ENCODE peak calls at places on chromosomes 6 and 20, in four cellular contexts. E is ovary, D is A549, V is uterus. U is an unnamed sample.

GRCh38 chr6:41325446-41326066 is 9.9 kb upstream of the NCR2 start:
- DNase-seq in E (no peak), D (no peak), V (no peak), U (no peak)

GRCh38 chr6:34598725-34599124 is 42.6 kb upstream of the SPDEF start:
- DNase-seq in E (no peak), D (no peak), V (no peak), U (no peak)

GRCh38 chr6:129852257-129852858 is 8.8 kb downstream of the TMEM244 start:
- DNase-seq in E (no peak), D (no peak), V (no peak), U (no peak)

GRCh38 chr6:147395158-147395557 is 113.3 kb upstream of the SAMD5 start:
- DNase-seq in E (no peak), D (no peak), V (no peak), U (no peak)

GRCh38 chr6:39998126-39998525 is 63.9 kb upstream of the MOCS1 start:
- DNase-seq in E (no peak), D (no peak), V (no peak), U (no peak)

GRCh38 chr6:39836621-39837020 is 44.4 kb downstream of the DAAM2 start:
- DNase-seq in E (no peak), D (no peak), V (no peak), U (no peak)

GRCh38 chr6:81752084-81752968 is at the start of gene TENT5A:
- DNase-seq in E (peak; percentile 96), D (peak; percentile 59), V (peak; percentile 93), U (peak; percentile 94)

GRCh38 chr6:125001684-125002083 is 39.4 kb downstream of the RNF217 start:
- DNase-seq in E (no peak), D (no peak), V (no peak), U (no peak)

GRCh38 chr20:59515013-59515905 is 89.1 kb upstream of the PHACTR3 start:
- DNase-seq in E (peak; percentile 17), D (peak; percentile 88), V (peak; percentile 45), U (peak; percentile 77)

GRCh38 chr6:75156186-75156878 is 49.5 kb downstream of the COL12A1 start:
- DNase-seq in E (no peak), D (no peak), V (no peak), U (no peak)

GRCh38 chr6:25635886-25636317 is 16.1 kb upstream of the SCGN start:
- DNase-seq in E (no peak), D (no peak), V (no peak), U (no peak)

GRCh38 chr6:57317060-57317943 is at the start of gene PRIM2:
- DNase-seq in E (peak; percentile 75), D (peak; percentile 80), V (peak; percentile 79), U (peak; percentile 88)
- TF ChIP-seq POLR2A in E (no peak), D (peak; percentile 71), V (peak; percentile 64), U (no peak)

GRCh38 chr6:50959081-50959641 is 140.5 kb downstream of the TFAP2B start:
- DNase-seq in E (no peak), D (no peak), V (no peak), U (no peak)
- H3K27ac ChIP-seq in E (no peak overlapping the region), D (no peak overlapping the region), V (no peak overlapping the region), U (no peak overlapping the region)

DNA sequence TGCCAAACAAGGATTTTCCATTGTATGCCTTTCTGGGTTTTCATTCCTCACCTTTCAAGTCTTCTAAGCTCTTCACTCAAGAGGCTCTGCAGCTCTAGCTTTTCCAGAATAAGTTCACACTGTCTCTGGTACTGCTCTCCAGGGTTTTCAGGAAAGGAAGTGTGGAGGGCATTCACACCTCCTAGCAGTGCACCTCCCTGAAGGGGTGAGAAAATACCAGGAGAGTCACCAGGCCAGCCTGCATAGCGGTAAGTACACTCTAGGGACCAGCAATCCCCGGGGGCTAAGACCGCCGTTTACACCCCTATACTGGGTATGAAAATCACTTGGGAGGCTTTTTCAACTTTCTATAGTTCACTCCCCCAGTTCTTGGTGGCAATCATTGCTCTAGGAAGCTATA is 67.9 kb upstream of the ASF1A start:
- DNase-seq in E (no peak), D (no peak), V (no peak), U (no peak)
- TF ChIP-seq POLR2A in E (no peak), D (no peak), V (no peak), U (no peak)

GRCh38 chr6:736657-737446 is 43.9 kb upstream of the EXOC2 start:
- DNase-seq in E (no peak), D (no peak), V (no peak), U (no peak)

GRCh38 chr6:744954-745353 is 52.0 kb upstream of the EXOC2 start:
- DNase-seq in E (no peak), D (no peak), V (no peak), U (no peak)

GRCh38 chr6:743320-744096 is 50.6 kb upstream of the EXOC2 start:
- DNase-seq in E (no peak), D (no peak), V (no peak), U (no peak)

GRCh38 chr6:747006-747405 is 54.1 kb upstream of the EXOC2 start:
- DNase-seq in E (no peak), D (no peak), V (no peak), U (no peak)

GRCh38 chr6:741410-742339 is 48.7 kb upstream of the EXOC2 start:
- DNase-seq in E (no peak), D (no peak), V (no peak), U (no peak)
- H3K27ac ChIP-seq in E (no peak overlapping the region), D (no peak overlapping the region), V (no peak overlapping the region), U (no peak overlapping the region)

DNA sequence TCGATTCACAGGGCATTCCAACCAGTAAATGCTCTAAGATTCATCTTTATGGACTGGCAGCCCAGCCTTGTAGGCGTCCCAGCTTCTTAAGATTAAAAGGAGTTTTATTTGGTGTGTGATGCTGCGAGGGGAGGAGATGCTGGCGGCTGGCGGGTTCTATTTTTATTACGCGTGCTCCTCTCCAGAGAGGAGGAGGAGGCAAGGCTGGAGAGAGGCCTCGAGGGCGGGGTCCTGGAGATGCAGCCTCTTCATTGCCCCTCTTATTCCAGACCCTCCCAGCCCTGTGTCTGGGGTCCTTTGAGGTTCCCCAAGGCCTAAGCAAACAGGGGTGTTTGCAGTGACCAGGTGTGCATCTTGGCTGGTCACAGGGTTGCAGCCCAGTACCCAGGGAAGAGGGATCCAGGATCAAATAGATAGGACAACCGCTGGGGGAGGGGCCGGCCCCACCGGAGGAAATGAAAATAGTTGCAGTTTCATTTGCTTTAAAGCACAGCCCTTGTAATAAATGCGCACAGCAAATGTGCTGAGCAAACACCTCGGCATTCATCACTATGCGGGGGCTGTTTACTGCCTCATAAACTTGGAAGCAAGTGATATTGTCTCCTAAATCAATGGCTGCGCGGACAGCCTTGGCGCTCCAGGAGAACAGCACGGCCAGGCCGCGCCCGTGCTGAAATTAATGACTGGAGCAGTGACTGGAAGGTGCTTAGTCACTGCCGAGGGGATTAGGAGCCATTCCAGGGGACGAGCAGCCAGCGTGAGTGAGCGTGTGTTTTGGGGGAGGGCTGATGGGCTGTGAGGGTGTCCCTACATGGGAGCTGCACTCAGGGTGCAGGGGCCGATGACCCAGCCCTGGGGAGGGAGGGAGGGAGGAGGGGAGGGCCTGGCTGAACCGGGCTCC is 83.0 kb downstream of the TMEM242 start:
- DNase-seq in E (peak; percentile 75), D (no peak), V (peak; percentile 92), U (no peak)
- TF ChIP-seq POLR2A in E (no peak), D (no peak), V (no peak), U (no peak)

U was measured in stomach.